ENCODE peak calls at places on chromosomes 4 and X, in four cellular contexts. V is PC-3, U is adrenal gland, M is right lobe of liver. O is an unnamed sample. For H3K4me1, the result is how much of the 10 kb centered on the place peaks cover.

GRCh38 chr4:82261063-82261462 is 112.7 kb downstream of the HNRNPD start:
- DNase-seq in M (no peak), V (no peak), U (no peak), O (no peak)

GRCh38 chr4:111136438-111136837 is 513.6 kb upstream of the PITX2 start:
- DNase-seq in M (no peak), V (peak), U (no peak), O (no peak)

GRCh38 chrX:67614006-67614405 is 70.2 kb downstream of the AR start:
- DNase-seq in M (no peak), V (no peak), U (no peak), O (no peak)

GRCh38 chrX:125131146-125131545 is 188.5 kb upstream of the TEX13C start:
- DNase-seq in U (no peak), M (no peak), V (peak), O (no peak)

GRCh38 chr4:78945638-78946179 is 6.5 kb upstream of the PAQR3 start:
- DNase-seq in U (no peak), V (no peak), M (no peak), O (no peak)

GRCh38 chrX:110563276-110563675 is 204.6 kb downstream of the RTL9 start:
- DNase-seq in U (no peak), M (no peak), V (peak), O (no peak)

GRCh38 chr4:120724656-120725055 is 197.9 kb downstream of the PRDM5 start:
- DNase-seq in V (no peak), U (no peak), M (no peak), O (no peak)

GRCh38 chr4:80918004-80918403 is 112.5 kb upstream of the BMP3 start:
- DNase-seq in M (no peak), V (peak), U (no peak), O (no peak)

GRCh38 chrX:20967725-20968124 is 406.5 kb upstream of the CNKSR2 start:
- DNase-seq in V (no peak), M (no peak), U (no peak), O (no peak)

GRCh38 chr4:92303621-92304027 is at the start of gene GRID2:
- DNase-seq in V (peak), M (no peak), U (peak), O (no peak)

GRCh38 chr4:85569730-85570299 is 94.9 kb downstream of the ARHGAP24 start:
- DNase-seq in M (no peak), V (no peak), U (no peak), O (no peak)

GRCh38 chr4:81504685-81505598 is 33.2 kb upstream of the RASGEF1B start:
- DNase-seq in V (no peak), M (peak), U (peak), O (peak)

GRCh38 chr4:11857881-11858280 is 429.2 kb upstream of the HS3ST1 start:
- DNase-seq in V (no peak), U (no peak), M (no peak), O (no peak)

GRCh38 chr4:141301216-141301615 is 80.5 kb downstream of the ZNF330 start:
- DNase-seq in U (no peak), M (no peak), V (no peak), O (no peak)

GRCh38 chr4:105662935-105663675 is 45.4 kb downstream of the INTS12 start:
- DNase-seq in M (no peak), U (no peak), V (no peak), O (no peak)

GRCh38 chr4:105661028-105661427 is 47.5 kb downstream of the INTS12 start:
- DNase-seq in M (no peak), U (no peak), V (peak), O (no peak)

GRCh38 chr4:105670684-105671083 is 37.8 kb downstream of the INTS12 start:
- DNase-seq in M (no peak), V (no peak), U (no peak), O (no peak)

DNA sequence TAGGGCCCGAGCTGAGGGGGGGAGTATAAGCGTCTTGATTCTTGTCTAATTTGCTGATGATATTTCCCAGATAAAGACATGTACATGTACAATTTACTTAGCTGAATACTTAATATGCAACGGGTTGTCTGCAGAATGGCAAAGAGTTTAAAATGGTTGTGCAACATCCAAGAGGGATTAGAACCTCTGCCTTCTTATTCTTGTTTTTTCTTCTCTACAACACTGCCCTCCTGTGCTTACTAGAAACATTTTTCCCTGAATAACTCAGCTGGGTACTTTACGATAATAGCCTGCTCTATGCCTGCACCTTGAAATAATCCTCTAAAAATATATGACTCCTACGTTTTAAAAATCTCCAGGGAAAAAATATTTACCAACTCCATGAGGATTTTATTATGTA is 41.8 kb downstream of the INTS12 start:
- DNase-seq in U (no peak), V (peak), M (no peak), O (no peak)
- TF ChIP-seq CTCF in U (peak), V (peak), M (peak), O (peak)

GRCh38 chr4:185144601-185145240 is 1.7 kb downstream of the SLC25A4 start:
- DNase-seq in V (no peak), M (no peak), U (peak), O (no peak)
- H3K4me3 ChIP-seq in V (peak), M (no peak), U (no peak), O (no peak)

DNA sequence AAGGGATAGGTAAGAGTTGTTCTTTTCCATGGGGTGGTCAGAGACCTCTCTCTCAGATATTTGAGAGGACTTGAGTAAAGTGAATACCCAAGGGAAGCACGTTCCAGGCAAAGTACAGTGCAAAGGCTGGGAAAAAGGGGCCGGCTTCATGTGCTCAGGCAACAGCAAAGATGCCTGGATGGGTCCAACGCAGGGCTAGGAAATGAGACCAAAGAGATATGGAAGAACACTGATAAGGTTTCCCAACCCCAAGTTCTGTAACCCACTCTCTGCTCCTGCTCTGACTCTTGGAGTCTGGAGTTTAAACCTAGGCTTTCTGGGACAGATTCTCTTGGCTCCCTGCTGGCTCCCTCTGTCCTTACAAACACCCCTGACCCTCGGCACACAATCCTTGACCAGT is 36.2 kb upstream of the PROM1 start:
- DNase-seq in U (no peak), M (no peak), V (no peak), O (no peak)
- H3K4me1 ChIP-seq in U (under half), M (under half), V (under half), O (under half)

GRCh38 chr4:97942951-97943350 is 200.3 kb downstream of the STPG2 start:
- DNase-seq in V (peak), M (no peak), U (no peak), O (no peak)
- TF ChIP-seq CTCF in V (no peak), M (no peak), U (no peak), O (no peak)

GRCh38 chrX:10157545-10157944 is 770 bp downstream of the CLCN4 start:
- DNase-seq in M (no peak), V (peak), U (no peak), O (no peak)

GRCh38 chrX:10158279-10158939 is 1.6 kb downstream of the CLCN4 start:
- DNase-seq in M (no peak), U (no peak), V (no peak), O (peak)

GRCh38 chrX:10160221-10160620 is 3.4 kb downstream of the CLCN4 start:
- DNase-seq in V (no peak), M (no peak), U (no peak), O (no peak)

GRCh38 chrX:10157032-10157341 is 212 bp downstream of the CLCN4 start:
- DNase-seq in U (no peak), V (peak), M (no peak), O (no peak)

GRCh38 chrX:10159069-10159468 is 2.3 kb downstream of the CLCN4 start:
- DNase-seq in U (no peak), V (no peak), M (no peak), O (no peak)
- H3K4me3 ChIP-seq in U (no peak), V (no peak), M (no peak), O (no peak)

O was measured in uterus.